ENCODE peak calls at places on chromosomes 5 and 9, in nine cellular contexts. One of them, this sample, is unnamed.

GRCh38 chr5:51895834-51896233 is 512.6 kb downstream of the ISL1 start:
- DNase-seq in lower lobe of right lung: no peak
- DNase-seq in NCI-H1105 treated with DMSO at 0.1 percent for 48 hours: no peak
- DNase-seq in stimulated activated CD8-positive, alpha-beta memory T cell treated with anti-CD3 and anti-CD28 coated beads, Interleukin-7, amount 100 ng/mL, for 1 hour: no peak
- DNase-seq in SW 1271: no peak
- DNase-seq in GM03348: no peak
- DNase-seq in T-helper 17 cell: no peak
- DNase-seq in stimulated activated CD4-positive, alpha-beta T cell treated with anti-CD3 and anti-CD28 coated beads, Interleukin-2, amount 100 ng/mL, for 48 hours: no peak
- DNase-seq in activated T-cell treated with anti-CD3 and anti-CD28 coated beads, Interleukin-2, amount 50 U/mL, for 48 hours: no peak
- DNase-seq in this sample: no peak

GRCh38 chr5:168187599-168187998 is 103.8 kb upstream of the WWC1 start:
- DNase-seq in lower lobe of right lung: no peak
- DNase-seq in NCI-H1105 treated with DMSO at 0.1 percent for 48 hours: no peak
- DNase-seq in stimulated activated CD8-positive, alpha-beta memory T cell treated with anti-CD3 and anti-CD28 coated beads, Interleukin-7, amount 100 ng/mL, for 1 hour: no peak
- DNase-seq in SW 1271: no peak
- DNase-seq in GM03348: no peak
- DNase-seq in T-helper 17 cell: no peak
- DNase-seq in stimulated activated CD4-positive, alpha-beta T cell treated with anti-CD3 and anti-CD28 coated beads, Interleukin-2, amount 100 ng/mL, for 48 hours: no peak
- DNase-seq in activated T-cell treated with anti-CD3 and anti-CD28 coated beads, Interleukin-2, amount 50 U/mL, for 48 hours: no peak
- DNase-seq in this sample: no peak

GRCh38 chr5:95930541-95930940 is 31.1 kb downstream of the ELL2 start:
- DNase-seq in lower lobe of right lung: no peak
- DNase-seq in NCI-H1105 treated with DMSO at 0.1 percent for 48 hours: no peak
- DNase-seq in stimulated activated CD8-positive, alpha-beta memory T cell treated with anti-CD3 and anti-CD28 coated beads, Interleukin-7, amount 100 ng/mL, for 1 hour: no peak
- DNase-seq in SW 1271: no peak
- DNase-seq in GM03348: no peak
- DNase-seq in T-helper 17 cell: no peak
- DNase-seq in stimulated activated CD4-positive, alpha-beta T cell treated with anti-CD3 and anti-CD28 coated beads, Interleukin-2, amount 100 ng/mL, for 48 hours: no peak
- DNase-seq in activated T-cell treated with anti-CD3 and anti-CD28 coated beads, Interleukin-2, amount 50 U/mL, for 48 hours: no peak
- DNase-seq in this sample: no peak

GRCh38 chr5:148224131-148224742 is 14.1 kb upstream of the MARCOL start:
- DNase-seq in lower lobe of right lung: no peak
- DNase-seq in NCI-H1105 treated with DMSO at 0.1 percent for 48 hours: no peak
- DNase-seq in stimulated activated CD8-positive, alpha-beta memory T cell treated with anti-CD3 and anti-CD28 coated beads, Interleukin-7, amount 100 ng/mL, for 1 hour: no peak
- DNase-seq in SW 1271: no peak
- DNase-seq in GM03348: no peak
- DNase-seq in T-helper 17 cell: no peak
- DNase-seq in stimulated activated CD4-positive, alpha-beta T cell treated with anti-CD3 and anti-CD28 coated beads, Interleukin-2, amount 100 ng/mL, for 48 hours: no peak
- DNase-seq in activated T-cell treated with anti-CD3 and anti-CD28 coated beads, Interleukin-2, amount 50 U/mL, for 48 hours: no peak
- DNase-seq in this sample: no peak

GRCh38 chr5:174292348-174292747 is 246.8 kb downstream of the NSG2 start:
- DNase-seq in lower lobe of right lung: no peak
- DNase-seq in NCI-H1105 treated with DMSO at 0.1 percent for 48 hours: no peak
- DNase-seq in stimulated activated CD8-positive, alpha-beta memory T cell treated with anti-CD3 and anti-CD28 coated beads, Interleukin-7, amount 100 ng/mL, for 1 hour: no peak
- DNase-seq in SW 1271: no peak
- DNase-seq in GM03348: no peak
- DNase-seq in T-helper 17 cell: no peak
- DNase-seq in stimulated activated CD4-positive, alpha-beta T cell treated with anti-CD3 and anti-CD28 coated beads, Interleukin-2, amount 100 ng/mL, for 48 hours: no peak
- DNase-seq in activated T-cell treated with anti-CD3 and anti-CD28 coated beads, Interleukin-2, amount 50 U/mL, for 48 hours: no peak
- DNase-seq in this sample: no peak

GRCh38 chr5:139204196-139204595 is 6.0 kb upstream of the SIL1 start:
- DNase-seq in lower lobe of right lung: no peak
- DNase-seq in NCI-H1105 treated with DMSO at 0.1 percent for 48 hours: no peak
- DNase-seq in stimulated activated CD8-positive, alpha-beta memory T cell treated with anti-CD3 and anti-CD28 coated beads, Interleukin-7, amount 100 ng/mL, for 1 hour: no peak
- DNase-seq in SW 1271: no peak
- DNase-seq in GM03348: no peak
- DNase-seq in T-helper 17 cell: no peak
- DNase-seq in stimulated activated CD4-positive, alpha-beta T cell treated with anti-CD3 and anti-CD28 coated beads, Interleukin-2, amount 100 ng/mL, for 48 hours: no peak
- DNase-seq in activated T-cell treated with anti-CD3 and anti-CD28 coated beads, Interleukin-2, amount 50 U/mL, for 48 hours: no peak
- DNase-seq in this sample: no peak

GRCh38 chr9:134807726-134808125 is 72.9 kb upstream of the FCN2 start:
- DNase-seq in lower lobe of right lung: no peak
- DNase-seq in NCI-H1105 treated with DMSO at 0.1 percent for 48 hours: no peak
- DNase-seq in stimulated activated CD8-positive, alpha-beta memory T cell treated with anti-CD3 and anti-CD28 coated beads, Interleukin-7, amount 100 ng/mL, for 1 hour: no peak
- DNase-seq in SW 1271: no peak
- DNase-seq in GM03348: peak
- DNase-seq in T-helper 17 cell: no peak
- DNase-seq in stimulated activated CD4-positive, alpha-beta T cell treated with anti-CD3 and anti-CD28 coated beads, Interleukin-2, amount 100 ng/mL, for 48 hours: no peak
- DNase-seq in activated T-cell treated with anti-CD3 and anti-CD28 coated beads, Interleukin-2, amount 50 U/mL, for 48 hours: no peak
- DNase-seq in this sample: no peak

GRCh38 chr5:109655841-109656240 is 33.9 kb upstream of the MAN2A1 start:
- DNase-seq in lower lobe of right lung: no peak
- DNase-seq in NCI-H1105 treated with DMSO at 0.1 percent for 48 hours: no peak
- DNase-seq in stimulated activated CD8-positive, alpha-beta memory T cell treated with anti-CD3 and anti-CD28 coated beads, Interleukin-7, amount 100 ng/mL, for 1 hour: no peak
- DNase-seq in SW 1271: no peak
- DNase-seq in GM03348: peak
- DNase-seq in T-helper 17 cell: no peak
- DNase-seq in stimulated activated CD4-positive, alpha-beta T cell treated with anti-CD3 and anti-CD28 coated beads, Interleukin-2, amount 100 ng/mL, for 48 hours: no peak
- DNase-seq in activated T-cell treated with anti-CD3 and anti-CD28 coated beads, Interleukin-2, amount 50 U/mL, for 48 hours: no peak
- DNase-seq in this sample: no peak

GRCh38 chr9:70229579-70229978 is 29.2 kb upstream of the SMC5 start:
- DNase-seq in lower lobe of right lung: no peak
- DNase-seq in NCI-H1105 treated with DMSO at 0.1 percent for 48 hours: peak
- DNase-seq in stimulated activated CD8-positive, alpha-beta memory T cell treated with anti-CD3 and anti-CD28 coated beads, Interleukin-7, amount 100 ng/mL, for 1 hour: no peak
- DNase-seq in SW 1271: no peak
- DNase-seq in GM03348: peak
- DNase-seq in T-helper 17 cell: no peak
- DNase-seq in stimulated activated CD4-positive, alpha-beta T cell treated with anti-CD3 and anti-CD28 coated beads, Interleukin-2, amount 100 ng/mL, for 48 hours: no peak
- DNase-seq in activated T-cell treated with anti-CD3 and anti-CD28 coated beads, Interleukin-2, amount 50 U/mL, for 48 hours: no peak
- DNase-seq in this sample: no peak

GRCh38 chr5:157559301-157559700 is 16.3 kb downstream of the ADAM19 start:
- DNase-seq in lower lobe of right lung: no peak
- DNase-seq in NCI-H1105 treated with DMSO at 0.1 percent for 48 hours: no peak
- DNase-seq in stimulated activated CD8-positive, alpha-beta memory T cell treated with anti-CD3 and anti-CD28 coated beads, Interleukin-7, amount 100 ng/mL, for 1 hour: no peak
- DNase-seq in SW 1271: no peak
- DNase-seq in GM03348: peak
- DNase-seq in T-helper 17 cell: no peak
- DNase-seq in stimulated activated CD4-positive, alpha-beta T cell treated with anti-CD3 and anti-CD28 coated beads, Interleukin-2, amount 100 ng/mL, for 48 hours: no peak
- DNase-seq in activated T-cell treated with anti-CD3 and anti-CD28 coated beads, Interleukin-2, amount 50 U/mL, for 48 hours: no peak
- DNase-seq in this sample: no peak

GRCh38 chr9:87276851-87277251 is 220.8 kb upstream of the DAPK1 start:
- DNase-seq in lower lobe of right lung: no peak
- DNase-seq in NCI-H1105 treated with DMSO at 0.1 percent for 48 hours: no peak
- DNase-seq in stimulated activated CD8-positive, alpha-beta memory T cell treated with anti-CD3 and anti-CD28 coated beads, Interleukin-7, amount 100 ng/mL, for 1 hour: no peak
- DNase-seq in SW 1271: no peak
- DNase-seq in GM03348: peak
- DNase-seq in T-helper 17 cell: no peak
- DNase-seq in stimulated activated CD4-positive, alpha-beta T cell treated with anti-CD3 and anti-CD28 coated beads, Interleukin-2, amount 100 ng/mL, for 48 hours: no peak
- DNase-seq in activated T-cell treated with anti-CD3 and anti-CD28 coated beads, Interleukin-2, amount 50 U/mL, for 48 hours: no peak
- DNase-seq in this sample: no peak

GRCh38 chr5:45696206-45696836 is at the start of gene HCN1:
- DNase-seq in lower lobe of right lung: peak
- DNase-seq in NCI-H1105 treated with DMSO at 0.1 percent for 48 hours: no peak
- DNase-seq in stimulated activated CD8-positive, alpha-beta memory T cell treated with anti-CD3 and anti-CD28 coated beads, Interleukin-7, amount 100 ng/mL, for 1 hour: no peak
- DNase-seq in SW 1271: peak
- DNase-seq in GM03348: peak
- DNase-seq in T-helper 17 cell: no peak
- DNase-seq in stimulated activated CD4-positive, alpha-beta T cell treated with anti-CD3 and anti-CD28 coated beads, Interleukin-2, amount 100 ng/mL, for 48 hours: peak
- DNase-seq in activated T-cell treated with anti-CD3 and anti-CD28 coated beads, Interleukin-2, amount 50 U/mL, for 48 hours: peak
- DNase-seq in this sample: no peak

GRCh38 chr5:39584921-39585320 is 160.1 kb upstream of the DAB2 start:
- DNase-seq in lower lobe of right lung: no peak
- DNase-seq in NCI-H1105 treated with DMSO at 0.1 percent for 48 hours: no peak
- DNase-seq in stimulated activated CD8-positive, alpha-beta memory T cell treated with anti-CD3 and anti-CD28 coated beads, Interleukin-7, amount 100 ng/mL, for 1 hour: no peak
- DNase-seq in SW 1271: no peak
- DNase-seq in GM03348: peak
- DNase-seq in T-helper 17 cell: no peak
- DNase-seq in stimulated activated CD4-positive, alpha-beta T cell treated with anti-CD3 and anti-CD28 coated beads, Interleukin-2, amount 100 ng/mL, for 48 hours: no peak
- DNase-seq in activated T-cell treated with anti-CD3 and anti-CD28 coated beads, Interleukin-2, amount 50 U/mL, for 48 hours: no peak
- DNase-seq in this sample: no peak

GRCh38 chr9:121972501-121972981 is 120.6 kb downstream of the TTLL11 start:
- DNase-seq in lower lobe of right lung: peak
- DNase-seq in NCI-H1105 treated with DMSO at 0.1 percent for 48 hours: peak
- DNase-seq in stimulated activated CD8-positive, alpha-beta memory T cell treated with anti-CD3 and anti-CD28 coated beads, Interleukin-7, amount 100 ng/mL, for 1 hour: no peak
- DNase-seq in SW 1271: no peak
- DNase-seq in GM03348: peak
- DNase-seq in T-helper 17 cell: no peak
- DNase-seq in stimulated activated CD4-positive, alpha-beta T cell treated with anti-CD3 and anti-CD28 coated beads, Interleukin-2, amount 100 ng/mL, for 48 hours: no peak
- DNase-seq in activated T-cell treated with anti-CD3 and anti-CD28 coated beads, Interleukin-2, amount 50 U/mL, for 48 hours: no peak
- DNase-seq in this sample: peak

GRCh38 chr5:149264432-149265069 is 7.1 kb upstream of the AFAP1L1 start:
- DNase-seq in lower lobe of right lung: no peak
- DNase-seq in NCI-H1105 treated with DMSO at 0.1 percent for 48 hours: peak
- DNase-seq in stimulated activated CD8-positive, alpha-beta memory T cell treated with anti-CD3 and anti-CD28 coated beads, Interleukin-7, amount 100 ng/mL, for 1 hour: peak
- DNase-seq in SW 1271: no peak
- DNase-seq in GM03348: no peak
- DNase-seq in T-helper 17 cell: peak
- DNase-seq in stimulated activated CD4-positive, alpha-beta T cell treated with anti-CD3 and anti-CD28 coated beads, Interleukin-2, amount 100 ng/mL, for 48 hours: no peak
- DNase-seq in activated T-cell treated with anti-CD3 and anti-CD28 coated beads, Interleukin-2, amount 50 U/mL, for 48 hours: peak
- DNase-seq in this sample: no peak

GRCh38 chr5:72478684-72479083 is 28.5 kb downstream of the ZNF366 start:
- DNase-seq in lower lobe of right lung: no peak
- DNase-seq in NCI-H1105 treated with DMSO at 0.1 percent for 48 hours: no peak
- DNase-seq in stimulated activated CD8-positive, alpha-beta memory T cell treated with anti-CD3 and anti-CD28 coated beads, Interleukin-7, amount 100 ng/mL, for 1 hour: no peak
- DNase-seq in SW 1271: no peak
- DNase-seq in GM03348: peak
- DNase-seq in T-helper 17 cell: no peak
- DNase-seq in stimulated activated CD4-positive, alpha-beta T cell treated with anti-CD3 and anti-CD28 coated beads, Interleukin-2, amount 100 ng/mL, for 48 hours: no peak
- DNase-seq in activated T-cell treated with anti-CD3 and anti-CD28 coated beads, Interleukin-2, amount 50 U/mL, for 48 hours: no peak
- DNase-seq in this sample: no peak

GRCh38 chr9:34701023-34701768 is 8.7 kb downstream of the CCL21 start:
- DNase-seq in lower lobe of right lung: peak
- DNase-seq in NCI-H1105 treated with DMSO at 0.1 percent for 48 hours: peak
- DNase-seq in stimulated activated CD8-positive, alpha-beta memory T cell treated with anti-CD3 and anti-CD28 coated beads, Interleukin-7, amount 100 ng/mL, for 1 hour: peak
- DNase-seq in SW 1271: no peak
- DNase-seq in GM03348: peak
- DNase-seq in T-helper 17 cell: peak
- DNase-seq in stimulated activated CD4-positive, alpha-beta T cell treated with anti-CD3 and anti-CD28 coated beads, Interleukin-2, amount 100 ng/mL, for 48 hours: peak
- DNase-seq in activated T-cell treated with anti-CD3 and anti-CD28 coated beads, Interleukin-2, amount 50 U/mL, for 48 hours: peak
- DNase-seq in this sample: peak

GRCh38 chr9:87497604-87498045 is at the start of gene DAPK1:
- DNase-seq in lower lobe of right lung: peak
- DNase-seq in NCI-H1105 treated with DMSO at 0.1 percent for 48 hours: peak
- DNase-seq in stimulated activated CD8-positive, alpha-beta memory T cell treated with anti-CD3 and anti-CD28 coated beads, Interleukin-7, amount 100 ng/mL, for 1 hour: no peak
- DNase-seq in SW 1271: no peak
- DNase-seq in GM03348: peak
- DNase-seq in T-helper 17 cell: no peak
- DNase-seq in stimulated activated CD4-positive, alpha-beta T cell treated with anti-CD3 and anti-CD28 coated beads, Interleukin-2, amount 100 ng/mL, for 48 hours: no peak
- DNase-seq in activated T-cell treated with anti-CD3 and anti-CD28 coated beads, Interleukin-2, amount 50 U/mL, for 48 hours: peak
- DNase-seq in this sample: no peak

GRCh38 chr5:180201051-180201987 is 7.7 kb downstream of the RASGEF1C start:
- DNase-seq in lower lobe of right lung: no peak
- DNase-seq in NCI-H1105 treated with DMSO at 0.1 percent for 48 hours: peak
- DNase-seq in stimulated activated CD8-positive, alpha-beta memory T cell treated with anti-CD3 and anti-CD28 coated beads, Interleukin-7, amount 100 ng/mL, for 1 hour: no peak
- DNase-seq in SW 1271: no peak
- DNase-seq in GM03348: no peak
- DNase-seq in T-helper 17 cell: no peak
- DNase-seq in stimulated activated CD4-positive, alpha-beta T cell treated with anti-CD3 and anti-CD28 coated beads, Interleukin-2, amount 100 ng/mL, for 48 hours: no peak
- DNase-seq in activated T-cell treated with anti-CD3 and anti-CD28 coated beads, Interleukin-2, amount 50 U/mL, for 48 hours: peak
- DNase-seq in this sample: no peak

GRCh38 chr5:74639538-74640449 is 734 bp downstream of the ENC1 start:
- DNase-seq in lower lobe of right lung: peak
- DNase-seq in NCI-H1105 treated with DMSO at 0.1 percent for 48 hours: peak
- DNase-seq in stimulated activated CD8-positive, alpha-beta memory T cell treated with anti-CD3 and anti-CD28 coated beads, Interleukin-7, amount 100 ng/mL, for 1 hour: no peak
- DNase-seq in SW 1271: no peak
- DNase-seq in GM03348: peak
- DNase-seq in T-helper 17 cell: no peak
- DNase-seq in stimulated activated CD4-positive, alpha-beta T cell treated with anti-CD3 and anti-CD28 coated beads, Interleukin-2, amount 100 ng/mL, for 48 hours: peak
- DNase-seq in activated T-cell treated with anti-CD3 and anti-CD28 coated beads, Interleukin-2, amount 50 U/mL, for 48 hours: peak
- DNase-seq in this sample: no peak

GRCh38 chr9:15642369-15642962 is 89.6 kb downstream of the CCDC171 start:
- DNase-seq in lower lobe of right lung: no peak
- DNase-seq in NCI-H1105 treated with DMSO at 0.1 percent for 48 hours: peak
- DNase-seq in stimulated activated CD8-positive, alpha-beta memory T cell treated with anti-CD3 and anti-CD28 coated beads, Interleukin-7, amount 100 ng/mL, for 1 hour: no peak
- DNase-seq in SW 1271: no peak
- DNase-seq in GM03348: peak
- DNase-seq in T-helper 17 cell: no peak
- DNase-seq in stimulated activated CD4-positive, alpha-beta T cell treated with anti-CD3 and anti-CD28 coated beads, Interleukin-2, amount 100 ng/mL, for 48 hours: no peak
- DNase-seq in activated T-cell treated with anti-CD3 and anti-CD28 coated beads, Interleukin-2, amount 50 U/mL, for 48 hours: no peak
- DNase-seq in this sample: peak

GRCh38 chr9:93673271-93673843 is 97.0 kb downstream of the PHF2 start:
- DNase-seq in lower lobe of right lung: no peak
- DNase-seq in NCI-H1105 treated with DMSO at 0.1 percent for 48 hours: peak
- DNase-seq in stimulated activated CD8-positive, alpha-beta memory T cell treated with anti-CD3 and anti-CD28 coated beads, Interleukin-7, amount 100 ng/mL, for 1 hour: no peak
- DNase-seq in SW 1271: no peak
- DNase-seq in GM03348: peak
- DNase-seq in T-helper 17 cell: peak
- DNase-seq in stimulated activated CD4-positive, alpha-beta T cell treated with anti-CD3 and anti-CD28 coated beads, Interleukin-2, amount 100 ng/mL, for 48 hours: no peak
- DNase-seq in activated T-cell treated with anti-CD3 and anti-CD28 coated beads, Interleukin-2, amount 50 U/mL, for 48 hours: peak
- DNase-seq in this sample: no peak

This sample was measured in DMS79.